ENCODE peak calls at places on chromosomes 3 and 15, in seven cellular contexts. U is cardiac muscle cell, E is IMR-90, X is natural killer cell, F is GM20000, Q is type B pancreatic cell, P is fibroblast of lung. V is an unnamed sample.

GRCh38 chr3:157176108-157176507 is 16.2 kb upstream of the CCNL1 start:
- DNase-seq in U (no peak), E (peak), X (no peak), F (no peak), Q (no peak), P (peak), V (no peak)

GRCh38 chr15:39833515-39833981 is 50.9 kb upstream of the FSIP1 start:
- DNase-seq in U (no peak), E (peak), X (no peak), F (no peak), Q (no peak), P (peak), V (no peak)

GRCh38 chr3:190443257-190443656 is 6.4 kb downstream of the TMEM207 start:
- DNase-seq in U (no peak), E (peak), X (no peak), F (no peak), Q (no peak), P (no peak), V (no peak)

GRCh38 chr15:40252141-40252437 is 13.2 kb downstream of the PAK6 start:
- DNase-seq in U (no peak), E (no peak), X (no peak), F (no peak), Q (no peak), P (no peak), V (no peak)

GRCh38 chr15:95857758-95858157 is 472.7 kb upstream of the NR2F2 start:
- DNase-seq in U (no peak), E (no peak), X (no peak), F (no peak), Q (no peak), P (no peak), V (no peak)

GRCh38 chr15:38440353-38441129 is 13.4 kb upstream of the FAM98B start:
- DNase-seq in U (peak), E (peak), X (peak), F (peak), Q (no peak), P (peak), V (no peak)

GRCh38 chr3:195180490-195181106 is 90.4 kb downstream of the XXYLT1 start:
- DNase-seq in U (no peak), E (no peak), X (no peak), F (no peak), Q (no peak), P (no peak), V (no peak)

GRCh38 chr3:98454929-98455328 is 8.1 kb upstream of the OR5K1 start:
- DNase-seq in U (no peak), E (no peak), X (no peak), F (no peak), Q (no peak), P (no peak), V (no peak)

GRCh38 chr15:40867200-40867599 is 6.8 kb downstream of the RHOV start:
- DNase-seq in U (no peak), E (no peak), X (no peak), F (no peak), Q (no peak), P (no peak), V (no peak)

GRCh38 chr15:55587321-55588069 is 650 bp downstream of the PYGO1 start:
- DNase-seq in U (peak), E (peak), X (no peak), F (no peak), Q (peak), P (peak), V (peak)

GRCh38 chr15:65303687-65304392 is 637 bp upstream of the RNU5B-1 start:
- DNase-seq in U (peak), E (peak), X (no peak), F (no peak), Q (no peak), P (peak), V (no peak)

GRCh38 chr3:116770815-116771450 is 61.4 kb downstream of the TUSC7 start:
- DNase-seq in U (peak), E (peak), X (no peak), F (peak), Q (peak), P (peak), V (peak)

GRCh38 chr3:194203482-194204035 is 67.6 kb downstream of the HES1 start:
- DNase-seq in U (no peak), E (no peak), X (no peak), F (peak), Q (no peak), P (no peak), V (no peak)

GRCh38 chr15:52486003-52486996 is 42.4 kb downstream of the MYO5A start:
- DNase-seq in U (peak), E (no peak), X (no peak), F (no peak), Q (no peak), P (peak), V (no peak)

GRCh38 chr15:49901867-49902775 is 216.9 kb downstream of the ATP8B4 start:
- DNase-seq in U (no peak), E (peak), X (no peak), F (no peak), Q (no peak), P (peak), V (no peak)

GRCh38 chr15:62600376-62600775 is 435.3 kb upstream of the C2CD4B start:
- DNase-seq in U (no peak), E (no peak), X (no peak), F (no peak), Q (no peak), P (no peak), V (no peak)

GRCh38 chr15:79615754-79616153 is 183.6 kb downstream of the MINAR1 start:
- DNase-seq in U (no peak), E (no peak), X (no peak), F (no peak), Q (no peak), P (no peak), V (no peak)

GRCh38 chr15:43794269-43795037 is 2.3 kb downstream of the SERF2 start:
- DNase-seq in U (peak), E (peak), X (no peak), F (no peak), Q (no peak), P (peak), V (no peak)

GRCh38 chr3:13484861-13485590 is 4.9 kb downstream of the HDAC11 start:
- DNase-seq in U (peak), E (peak), X (no peak), F (no peak), Q (no peak), P (peak), V (no peak)

GRCh38 chr3:99896482-99896881 is 78.8 kb downstream of the CMSS1 start:
- DNase-seq in U (no peak), E (no peak), X (no peak), F (no peak), Q (no peak), P (no peak), V (no peak)

GRCh38 chr15:38490231-38490630 is 36.3 kb downstream of the FAM98B start:
- DNase-seq in U (no peak), E (peak), X (no peak), F (no peak), Q (no peak), P (peak), V (no peak)

GRCh38 chr3:16883057-16883725 is 1.6 kb upstream of the PLCL2 start:
- DNase-seq in U (no peak), E (no peak), X (no peak), F (no peak), Q (no peak), P (no peak), V (no peak)

GRCh38 chr15:38012894-38013293 is 78.5 kb downstream of the TMCO5A start:
- DNase-seq in U (no peak), E (no peak), X (no peak), F (no peak), Q (no peak), P (no peak), V (no peak)

GRCh38 chr15:63233667-63234419 is 43.6 kb upstream of the APH1B start:
- DNase-seq in U (no peak), E (peak), X (no peak), F (no peak), Q (no peak), P (peak), V (no peak)

GRCh38 chr3:190586631-190587000 is 72.7 kb downstream of the IL1RAP start:
- DNase-seq in U (no peak), E (peak), X (no peak), F (peak), Q (no peak), P (peak), V (no peak)

GRCh38 chr3:160226740-160227048 is 1.5 kb downstream of the C3orf80 start:
- DNase-seq in U (no peak), E (no peak), X (no peak), F (peak), Q (no peak), P (no peak), V (no peak)

GRCh38 chr3:160224256-160224655 is 966 bp upstream of the C3orf80 start:
- DNase-seq in U (peak), E (no peak), X (no peak), F (peak), Q (no peak), P (no peak), V (no peak)

GRCh38 chr3:160224811-160225180 is 426 bp upstream of the C3orf80 start:
- DNase-seq in U (no peak), E (no peak), X (no peak), F (no peak), Q (no peak), P (no peak), V (peak)

GRCh38 chr3:160226026-160226739 is 961 bp downstream of the C3orf80 start:
- DNase-seq in U (peak), E (no peak), X (no peak), F (peak), Q (no peak), P (no peak), V (no peak)

GRCh38 chr3:160225181-160226025 is at the start of gene C3orf80:
- DNase-seq in U (peak), E (peak), X (peak), F (peak), Q (peak), P (peak), V (no peak)
- TF ChIP-seq CTCF in U (no peak), E (no peak), X (no peak), F (peak), Q (peak), P (no peak), V (peak)

GRCh38 chr3:27368831-27369607 is at the start of gene NEK10:
- DNase-seq in U (peak), E (peak), X (peak), F (peak), Q (peak), P (peak), V (peak)
- TF ChIP-seq CTCF in U (no peak), E (no peak), X (no peak), F (no peak), Q (no peak), P (no peak), V (no peak)

DNA sequence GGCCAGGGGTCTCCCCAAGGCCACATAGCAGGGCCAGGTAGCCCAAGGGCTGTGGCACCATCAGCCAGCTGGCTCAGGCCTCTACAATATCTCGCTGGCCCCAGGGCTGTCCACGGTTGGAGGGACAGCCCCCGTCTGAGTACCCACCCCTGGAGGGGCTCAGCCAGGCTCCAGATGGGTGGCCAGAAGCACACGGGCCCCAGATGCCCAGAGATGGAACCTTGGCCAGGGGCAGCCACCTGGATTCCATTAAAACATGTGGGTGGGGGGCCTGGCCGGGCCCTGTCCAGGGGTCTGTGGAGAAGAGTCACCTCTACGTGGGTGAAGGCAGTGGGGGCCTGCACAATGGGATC is 8.4 kb downstream of the CSPG4 start:
- DNase-seq in U (no peak), E (no peak), X (no peak), F (no peak), Q (no peak), P (no peak), V (no peak)
- TF ChIP-seq CTCF in U (no peak), E (no peak), X (no peak), F (no peak), Q (no peak), P (no peak), V (no peak)

GRCh38 chr15:69724331-69724730 is 271.7 kb downstream of the RPLP1 start:
- DNase-seq in U (no peak), E (no peak), X (no peak), F (no peak), Q (no peak), P (no peak), V (no peak)

GRCh38 chr15:69722924-69723323 is 270.3 kb downstream of the RPLP1 start:
- DNase-seq in U (no peak), E (no peak), X (no peak), F (no peak), Q (no peak), P (no peak), V (no peak)

GRCh38 chr15:69725210-69725609 is 272.6 kb downstream of the RPLP1 start:
- DNase-seq in U (no peak), E (no peak), X (no peak), F (no peak), Q (no peak), P (no peak), V (no peak)

GRCh38 chr15:69725957-69726356 is 273.3 kb downstream of the RPLP1 start:
- DNase-seq in U (no peak), E (no peak), X (no peak), F (no peak), Q (no peak), P (no peak), V (no peak)

GRCh38 chr15:69723404-69724097 is 270.9 kb downstream of the RPLP1 start:
- DNase-seq in U (peak), E (no peak), X (no peak), F (no peak), Q (no peak), P (no peak), V (no peak)
- TF ChIP-seq CTCF in U (peak), E (no peak), X (no peak), F (no peak), Q (peak), P (peak), V (no peak)

DNA sequence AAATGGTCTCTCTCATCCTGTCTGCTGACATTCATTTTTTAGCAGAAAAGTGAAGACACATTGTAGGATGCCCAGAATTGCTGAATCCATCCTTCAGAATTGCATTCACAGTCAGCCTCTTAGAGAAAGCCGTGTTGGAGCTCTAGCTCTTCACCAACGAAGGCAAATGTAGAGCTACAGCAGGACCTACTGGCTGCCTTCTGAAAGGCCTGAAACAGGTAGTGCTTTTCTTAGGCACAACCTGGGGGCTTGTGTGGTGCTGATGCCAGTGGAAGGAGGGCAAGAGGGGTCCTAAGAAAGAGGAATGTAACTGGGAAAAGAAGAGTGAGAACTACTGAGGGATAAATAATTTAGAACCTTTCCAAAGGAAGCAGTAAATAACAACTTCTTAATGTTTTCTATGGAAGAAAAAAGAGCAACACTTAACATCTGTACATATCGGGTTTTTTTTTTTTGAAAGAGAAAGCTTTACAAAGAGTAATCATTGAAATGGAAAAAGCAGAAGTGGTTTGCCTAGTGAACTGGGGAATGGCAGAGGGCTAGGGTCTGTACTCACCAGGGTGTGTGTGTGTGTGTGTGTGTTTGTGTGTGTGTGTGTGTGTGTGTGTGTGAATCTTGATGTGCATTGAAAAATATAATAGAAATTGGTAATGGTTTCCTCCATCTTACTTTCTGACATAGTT is 297.8 kb downstream of the SATB1 start:
- DNase-seq in U (no peak), E (no peak), X (no peak), F (peak), Q (no peak), P (no peak), V (no peak)
- TF ChIP-seq CTCF in U (no peak), E (no peak), X (no peak), F (no peak), Q (no peak), P (no peak), V (no peak)

GRCh38 chr15:88700716-88701115 is 61.9 kb downstream of the ISG20 start:
- DNase-seq in U (no peak), E (no peak), X (no peak), F (no peak), Q (no peak), P (no peak), V (no peak)

GRCh38 chr15:88703533-88703932 is 64.7 kb downstream of the ISG20 start:
- DNase-seq in U (no peak), E (no peak), X (no peak), F (no peak), Q (no peak), P (no peak), V (no peak)

GRCh38 chr15:88699861-88700260 is 61.0 kb downstream of the ISG20 start:
- DNase-seq in U (no peak), E (no peak), X (no peak), F (no peak), Q (no peak), P (no peak), V (no peak)

GRCh38 chr15:88702983-88703382 is 64.2 kb downstream of the ISG20 start:
- DNase-seq in U (no peak), E (peak), X (no peak), F (no peak), Q (no peak), P (no peak), V (no peak)

DNA sequence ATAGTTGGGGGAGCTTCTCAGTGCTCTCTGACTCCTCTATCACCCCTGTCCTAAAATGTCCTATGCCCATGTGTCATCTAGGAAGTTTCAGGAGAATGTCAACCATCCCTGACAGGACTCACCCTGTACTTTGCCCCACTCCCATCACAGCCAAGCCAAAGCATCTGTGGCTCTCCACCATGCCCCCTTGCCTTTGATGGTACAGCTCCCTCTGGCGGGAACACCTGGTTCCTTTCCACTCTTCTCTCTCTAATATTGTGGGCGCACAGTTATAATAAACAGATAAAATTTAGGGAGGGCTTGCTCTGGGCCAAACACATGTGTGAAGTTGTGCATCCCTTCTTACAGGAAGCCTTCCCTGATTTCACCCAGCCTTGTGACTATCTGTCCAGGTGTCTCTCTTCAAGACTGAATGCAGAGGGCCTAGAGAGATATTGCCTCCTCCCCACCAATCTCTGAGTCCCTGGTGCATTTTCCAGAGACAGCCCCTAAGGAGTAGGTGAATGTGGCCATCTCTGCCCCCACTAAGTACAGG is 62.8 kb downstream of the ISG20 start:
- DNase-seq in U (peak), E (no peak), X (no peak), F (peak), Q (no peak), P (no peak), V (no peak)
- TF ChIP-seq CTCF in U (peak), E (peak), X (no peak), F (peak), Q (peak), P (peak), V (peak)

DNA sequence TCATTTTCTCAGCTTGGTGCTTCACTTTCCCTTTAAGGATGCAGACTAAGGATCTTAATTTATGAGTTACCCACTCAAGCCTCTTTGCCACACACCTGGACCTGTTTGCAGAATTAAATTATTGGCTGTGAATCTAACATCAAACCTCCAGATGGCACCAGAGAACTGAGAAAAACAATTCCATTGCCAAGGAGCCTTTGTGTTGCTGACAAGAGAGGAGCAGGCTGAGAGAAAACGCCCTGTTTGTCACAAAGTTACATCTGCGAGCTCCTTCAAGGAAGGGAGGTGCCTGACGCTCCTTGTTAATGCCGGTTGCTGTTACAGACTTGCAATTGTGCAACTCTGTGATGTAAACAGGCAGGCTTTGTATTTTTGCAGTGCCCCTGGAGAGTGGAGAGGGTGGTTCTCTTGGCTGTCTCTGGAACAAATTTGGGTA is 36.3 kb upstream of the TMC3 start:
- DNase-seq in U (peak), E (peak), X (no peak), F (peak), Q (no peak), P (peak), V (no peak)
- TF ChIP-seq CTCF in U (peak), E (peak), X (peak), F (no peak), Q (peak), P (peak), V (peak)

GRCh38 chr3:122774564-122774963 is 19.1 kb downstream of the HSPBAP1 start:
- DNase-seq in U (no peak), E (peak), X (no peak), F (peak), Q (no peak), P (peak), V (no peak)
- TF ChIP-seq CTCF in U (no peak), E (no peak), X (no peak), F (no peak), Q (no peak), P (no peak), V (no peak)

GRCh38 chr3:53624467-53624866 is 130.1 kb downstream of the CACNA1D start:
- DNase-seq in U (no peak), E (no peak), X (no peak), F (no peak), Q (no peak), P (no peak), V (no peak)
- TF ChIP-seq CTCF in U (no peak), E (no peak), X (no peak), F (no peak), Q (no peak), P (no peak), V (no peak)

V was measured in D721Med.